ENCODE peak calls at places on chromosomes 2 and 18, in seven cellular contexts. K, Q, W, C, L, D and O are unnamed samples.

GRCh38 chr2:178268435-178268834 is 74.1 kb downstream of the OSBPL6 start:
- DNase-seq in K (no peak), Q (no peak), W (no peak), L (no peak), D (no peak), C (no peak), O (no peak)

GRCh38 chr18:74083071-74083954 is 64.3 kb downstream of the FBXO15 start:
- DNase-seq in Q (no peak), L (no peak), D (no peak), W (peak; percentile 44), K (no peak), C (peak; percentile 41), O (no peak)

GRCh38 chr2:186422226-186422625 is 63.8 kb upstream of the ZC3H15 start:
- DNase-seq in W (no peak), K (no peak), D (peak; percentile 59), L (no peak), Q (no peak), C (no peak), O (no peak)

GRCh38 chr2:165868211-165868610 is 74.2 kb upstream of the GALNT3 start:
- DNase-seq in Q (no peak), D (no peak), C (no peak), W (no peak), K (no peak), L (no peak), O (no peak)

GRCh38 chr2:43059183-43059897 is 167.1 kb downstream of the ZFP36L2 start:
- DNase-seq in C (peak; percentile 80), L (peak; percentile 75), W (peak; percentile 53), K (peak; percentile 89), Q (no peak), D (peak; percentile 64), O (peak; percentile 64)

GRCh38 chr2:241843321-241844065 is 15.2 kb downstream of the PDCD1 start:
- DNase-seq in C (no peak), L (peak; percentile 77), Q (no peak), K (no peak), D (peak; percentile 16), W (no peak), O (peak; percentile 13)

GRCh38 chr2:84855730-84856129 is 25.2 kb downstream of the TRABD2A start:
- DNase-seq in K (no peak), W (no peak), Q (no peak), C (no peak), D (no peak), L (no peak), O (no peak)

GRCh38 chr18:77101410-77102245 is 31.0 kb downstream of the MBP start:
- DNase-seq in D (peak; percentile 92), K (peak; percentile 73), L (peak; percentile 91), Q (peak; percentile 99), W (no peak), C (no peak), O (peak; percentile 76)

GRCh38 chr2:179817181-179817841 is 44.1 kb downstream of the ZNF385B start:
- DNase-seq in C (no peak), K (no peak), Q (no peak), W (no peak), D (no peak), L (no peak), O (no peak)

GRCh38 chr2:189613077-189613636 is 32.6 kb upstream of the SLC40A1 start:
- DNase-seq in D (no peak), L (no peak), W (no peak), C (peak; percentile 76), Q (peak; percentile 69), K (peak; percentile 55), O (peak; percentile 73)

GRCh38 chr18:7749510-7749981 is 182.4 kb downstream of the PTPRM start:
- DNase-seq in K (no peak), Q (no peak), D (no peak), C (peak; percentile 50), L (no peak), W (no peak), O (no peak)

GRCh38 chr18:36328916-36329315 is 31.4 kb downstream of the FHOD3 start:
- DNase-seq in Q (no peak), C (no peak), W (no peak), L (no peak), K (no peak), D (no peak), O (no peak)

GRCh38 chr18:46497129-46497528 is 159.9 kb downstream of the LOXHD1 start:
- DNase-seq in L (no peak), K (no peak), Q (no peak), W (no peak), D (no peak), C (peak; percentile 89), O (peak; percentile 38)

GRCh38 chr2:100036793-100037192 is 105.6 kb downstream of the AFF3 start:
- DNase-seq in D (no peak), L (no peak), Q (no peak), C (no peak), W (no peak), K (no peak), O (no peak)

GRCh38 chr18:72013512-72013911 is 530.6 kb downstream of the CBLN2 start:
- DNase-seq in C (no peak), W (no peak), K (no peak), L (no peak), Q (no peak), D (no peak), O (no peak)

GRCh38 chr18:9869713-9870430 is 15.9 kb upstream of the TXNDC2 start:
- DNase-seq in K (no peak), L (no peak), W (no peak), Q (peak; percentile 84), C (no peak), D (no peak), O (no peak)

GRCh38 chr2:85145116-85145820 is 12.1 kb downstream of the TCF7L1 start:
- DNase-seq in Q (peak; percentile 70), W (no peak), K (no peak), D (no peak), L (no peak), C (no peak), O (no peak)

GRCh38 chr2:128602699-128603101 is 284.0 kb upstream of the HS6ST1 start:
- DNase-seq in D (no peak), C (no peak), L (peak; percentile 68), K (no peak), W (peak; percentile 17), Q (no peak), O (no peak)

GRCh38 chr2:48531141-48531648 is 1.2 kb downstream of the STON1 start:
- DNase-seq in W (no peak), C (peak; percentile 65), L (no peak), Q (no peak), D (no peak), K (peak; percentile 15), O (no peak)

GRCh38 chr2:205720451-205720902 is 38.2 kb downstream of the NRP2 start:
- DNase-seq in W (no peak), C (no peak), Q (no peak), L (no peak), K (no peak), D (no peak), O (no peak)

GRCh38 chr18:985301-985700 is 80.6 kb downstream of the ADCYAP1 start:
- DNase-seq in C (no peak), K (peak; percentile 24), W (no peak), D (no peak), L (no peak), Q (no peak), O (no peak)

DNA sequence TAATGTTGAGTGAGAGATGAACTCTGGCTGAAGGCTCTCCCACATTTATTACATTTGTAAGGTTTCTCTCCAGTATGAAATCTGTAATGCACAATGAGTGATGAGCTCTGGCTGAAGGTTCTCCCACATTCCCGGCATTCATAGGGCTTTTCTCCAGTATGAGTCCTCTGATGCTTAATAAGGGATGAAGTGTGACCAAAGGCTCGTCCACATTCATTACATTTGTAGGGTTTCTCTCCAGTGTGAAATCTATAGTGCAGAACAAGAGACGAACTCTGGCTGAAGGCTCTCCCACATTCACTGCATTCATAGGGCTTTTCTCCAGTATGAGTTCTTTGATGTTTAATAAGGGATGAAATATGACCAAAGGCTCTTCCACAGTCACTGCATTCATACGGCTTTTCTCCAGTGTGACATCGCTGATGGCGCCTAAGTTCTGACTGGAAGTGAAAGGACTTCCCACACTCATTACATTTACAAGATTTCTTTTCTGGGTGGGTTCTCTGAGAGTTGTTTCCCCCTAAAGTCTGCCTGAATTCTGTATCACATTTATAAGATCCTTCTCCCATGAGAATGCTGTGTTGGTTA is 10.2 kb downstream of the ZNF514 start:
- DNase-seq in L (no peak), K (no peak), W (no peak), D (no peak), Q (no peak), C (no peak), O (no peak)
- H3K9me3 ChIP-seq in L (peaks cover 21% of the 10 kb centered on the region), K (no peaks in the 10 kb centered on the region), W (peaks cover 100% of the 10 kb centered on the region), D (peaks cover 95% of the 10 kb centered on the region), Q (peaks cover 95% of the 10 kb centered on the region), C (peaks cover 12% of the 10 kb centered on the region), O (no peaks in the 10 kb centered on the region)

DNA sequence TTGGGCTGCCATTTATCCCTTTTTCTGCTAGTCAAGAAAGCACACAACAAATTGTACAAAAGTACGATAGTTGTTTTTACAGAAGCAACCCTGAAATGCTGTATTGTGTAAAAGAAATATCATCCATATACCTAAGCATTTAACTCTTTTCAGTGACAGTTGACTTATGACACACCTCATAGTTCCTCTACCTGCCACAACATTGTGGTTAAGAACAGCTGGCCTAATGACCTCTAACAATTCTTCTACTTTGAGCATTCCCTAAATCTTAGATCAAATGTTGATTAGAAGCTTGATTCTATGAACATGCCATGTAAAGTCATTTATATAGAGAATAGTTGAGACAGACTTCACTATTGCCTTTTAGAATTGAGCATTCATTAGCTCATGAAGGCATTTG is 165.9 kb upstream of the SETBP1 start:
- DNase-seq in D (no peak), L (no peak), K (no peak), C (no peak), W (no peak), Q (peak; percentile 59), O (no peak)
- H3K27ac ChIP-seq in D (no peak overlapping the region), L (no peak overlapping the region), K (no peak overlapping the region), C (no peak overlapping the region), W (no peak overlapping the region), Q (no peak overlapping the region), O (no peak overlapping the region)

GRCh38 chr18:70513502-70514171 is 224.8 kb downstream of the SOCS6 start:
- DNase-seq in K (no peak), C (no peak), D (no peak), W (no peak), Q (no peak), L (no peak), O (no peak)
- H3K9me3 ChIP-seq in K (no peaks in the 10 kb centered on the region), C (no peaks in the 10 kb centered on the region), D (no peaks in the 10 kb centered on the region), W (no peaks in the 10 kb centered on the region), Q (no peaks in the 10 kb centered on the region), L (no peaks in the 10 kb centered on the region), O (no peaks in the 10 kb centered on the region)

DNA sequence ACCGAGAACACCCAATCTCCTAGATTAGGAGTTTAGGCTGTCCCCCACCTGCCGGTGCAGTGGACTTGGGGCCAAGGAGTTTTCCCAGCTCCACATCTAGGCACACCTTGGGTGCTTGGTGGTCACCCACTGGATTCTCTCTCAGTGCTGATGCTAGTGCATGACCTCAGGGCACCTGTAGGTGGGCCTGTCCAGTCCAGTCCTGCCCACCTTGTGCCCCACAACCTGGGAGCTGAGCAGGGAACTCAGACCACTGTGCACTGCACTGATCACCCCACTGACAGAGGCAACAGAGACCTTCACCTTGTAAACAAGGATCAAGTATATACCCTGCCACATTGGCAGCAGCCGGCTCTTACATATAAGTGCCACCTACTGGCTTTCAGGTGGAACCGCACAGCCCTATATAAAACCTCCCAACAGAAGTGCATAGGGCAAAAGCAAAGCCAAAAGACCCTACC is 12.7 kb upstream of the CDH19 start:
- DNase-seq in C (peak; percentile 52), K (no peak), L (no peak), Q (no peak), W (no peak), D (no peak), O (peak; percentile 20)
- H3K27ac ChIP-seq in C (no peak overlapping the region), K (no peak overlapping the region), L (no peak overlapping the region), Q (no peak overlapping the region), W (no peak overlapping the region), D (no peak overlapping the region), O (no peak overlapping the region)

GRCh38 chr2:150282821-150283309 is 204.6 kb downstream of the RND3 start:
- DNase-seq in W (no peak), D (peak; percentile 15), L (no peak), K (peak; percentile 25), C (no peak), Q (no peak), O (no peak)
- H3K9me3 ChIP-seq in W (no peaks in the 10 kb centered on the region), D (no peaks in the 10 kb centered on the region), L (no peaks in the 10 kb centered on the region), K (no peaks in the 10 kb centered on the region), C (no peaks in the 10 kb centered on the region), Q (no peaks in the 10 kb centered on the region), O (no peaks in the 10 kb centered on the region)